ENCODE peak calls at places on chromosome 10, in six cellular contexts. L is GM12892, B is SK-N-SH, A is K562, N is H1, Z is GM12878. K is an unnamed sample.

GRCh38 chr10:15084502-15084922 is 4.1 kb downstream of the ACBD7 start:
- DNase-seq in L (no peak), B (no peak), A (no peak), N (no peak), Z (no peak), K (no peak)

GRCh38 chr10:8393531-8393930 is 339.0 kb downstream of the GATA3 start:
- DNase-seq in L (no peak), B (no peak), A (no peak), N (no peak), Z (no peak), K (no peak)

GRCh38 chr10:110746254-110746826 is 102.2 kb downstream of the RBM20 start:
- DNase-seq in L (no peak), B (peak), A (peak), N (peak), Z (no peak), K (no peak)

GRCh38 chr10:108465871-108466641 is 1301.5 kb upstream of the SORCS1 start:
- DNase-seq in L (peak), B (peak), A (no peak), N (peak), Z (no peak), K (no peak)

GRCh38 chr10:6958254-6958653 is 378.2 kb upstream of the PRKCQ start:
- DNase-seq in L (no peak), B (no peak), A (no peak), N (no peak), Z (no peak), K (no peak)

GRCh38 chr10:14192746-14193145 is 138.0 kb downstream of the FRMD4A start:
- DNase-seq in L (no peak), B (no peak), A (no peak), N (no peak), Z (no peak), K (no peak)

GRCh38 chr10:130300608-130301025 is 164.4 kb downstream of the GLRX3 start:
- DNase-seq in L (no peak), B (no peak), A (no peak), N (no peak), Z (no peak), K (no peak)

GRCh38 chr10:3415038-3415736 is 242.6 kb upstream of the PITRM1 start:
- DNase-seq in L (no peak), B (no peak), A (no peak), N (no peak), Z (no peak), K (no peak)

GRCh38 chr10:120456143-120456625 is 843 bp upstream of the PLPP4 start:
- DNase-seq in L (no peak), B (no peak), A (no peak), N (peak), Z (no peak), K (no peak)

DNA sequence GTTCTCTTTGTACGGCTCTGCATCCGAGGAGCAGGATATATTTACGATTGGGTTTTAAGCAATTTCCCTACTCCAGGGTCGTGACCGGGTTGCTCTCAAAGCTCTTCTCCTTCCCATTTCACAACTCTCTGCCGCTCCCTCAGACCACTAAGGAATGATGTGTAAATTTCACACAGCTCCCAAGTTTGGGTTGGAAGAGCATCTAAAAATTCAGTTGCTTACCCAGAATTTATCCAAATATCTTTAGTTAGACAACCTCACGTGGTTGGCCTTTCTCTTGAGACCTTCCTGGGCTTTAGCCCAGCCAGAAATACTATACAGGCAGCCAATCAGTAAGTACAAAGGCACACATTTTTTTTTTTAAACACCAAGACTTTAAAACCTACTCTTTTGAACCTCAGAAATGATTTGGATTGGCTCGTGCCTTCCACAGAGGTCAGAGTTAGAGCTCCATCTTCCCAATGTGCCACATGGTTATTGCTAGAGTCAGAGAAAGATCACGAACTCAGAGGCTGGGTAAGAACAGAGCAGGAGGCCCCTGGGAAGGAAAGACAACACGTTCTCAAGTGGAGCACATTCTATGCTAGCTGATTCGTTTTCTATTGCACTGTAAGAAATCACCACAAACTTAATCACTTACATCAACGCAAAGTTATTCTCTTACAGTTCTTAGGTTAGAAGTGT is 335.5 kb upstream of the MGMT start:
- DNase-seq in L (no peak), B (no peak), A (no peak), N (no peak), Z (no peak), K (no peak)
- TF ChIP-seq TAF1 in L (no peak), B (no peak), A (no peak), N (no peak), Z (no peak), K (no peak)

GRCh38 chr10:132023092-132023811 is 41.5 kb upstream of the BNIP3 start:
- DNase-seq in L (peak), B (peak), A (peak), N (peak), Z (no peak), K (peak)
- TF ChIP-seq POLR2AphosphoS5 in L (no peak), B (no peak), A (no peak), N (no peak), Z (no peak), K (no peak)

DNA sequence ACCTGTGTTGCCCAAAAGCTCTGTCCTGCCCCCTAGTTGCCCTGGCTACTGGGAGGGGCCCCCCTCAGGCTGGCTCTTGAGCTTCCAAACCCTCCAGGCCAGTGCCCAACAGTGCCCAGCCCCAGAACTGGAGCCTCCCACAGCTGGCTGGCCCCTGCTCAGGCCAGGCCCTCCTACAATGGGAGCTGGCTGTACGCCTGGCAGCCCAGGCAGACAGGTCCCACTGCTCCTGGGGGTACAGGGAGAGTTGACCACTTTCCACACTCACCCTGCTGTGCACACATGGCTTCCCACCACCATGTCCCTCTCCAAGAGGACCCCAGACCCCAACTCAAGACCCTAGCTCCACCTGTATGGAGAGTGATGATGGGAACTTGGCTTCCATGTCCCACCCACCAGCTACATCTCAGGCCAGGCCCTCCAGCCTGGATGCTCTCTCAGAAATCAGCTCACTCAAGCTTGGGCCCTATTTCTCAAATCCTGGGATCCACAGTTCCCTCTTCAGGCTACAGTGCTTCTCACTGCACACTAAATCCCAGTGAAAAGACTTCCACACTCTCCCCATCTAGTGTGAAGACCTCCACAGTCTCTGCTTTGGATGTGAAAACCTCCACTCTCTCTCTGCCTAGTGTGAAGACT is 92.6 kb downstream of the OAT start:
- DNase-seq in L (no peak), B (no peak), A (no peak), N (peak), Z (no peak), K (no peak)
- TF ChIP-seq TAF1 in L (no peak), B (no peak), A (no peak), N (no peak), Z (no peak), K (no peak)

GRCh38 chr10:123913688-123914268 is 22.2 kb upstream of the CPXM2 start:
- DNase-seq in L (no peak), B (no peak), A (no peak), N (no peak), Z (no peak), K (no peak)
- TF ChIP-seq POLR2AphosphoS5 in L (no peak), B (no peak), A (no peak), N (no peak), Z (no peak), K (no peak)

DNA sequence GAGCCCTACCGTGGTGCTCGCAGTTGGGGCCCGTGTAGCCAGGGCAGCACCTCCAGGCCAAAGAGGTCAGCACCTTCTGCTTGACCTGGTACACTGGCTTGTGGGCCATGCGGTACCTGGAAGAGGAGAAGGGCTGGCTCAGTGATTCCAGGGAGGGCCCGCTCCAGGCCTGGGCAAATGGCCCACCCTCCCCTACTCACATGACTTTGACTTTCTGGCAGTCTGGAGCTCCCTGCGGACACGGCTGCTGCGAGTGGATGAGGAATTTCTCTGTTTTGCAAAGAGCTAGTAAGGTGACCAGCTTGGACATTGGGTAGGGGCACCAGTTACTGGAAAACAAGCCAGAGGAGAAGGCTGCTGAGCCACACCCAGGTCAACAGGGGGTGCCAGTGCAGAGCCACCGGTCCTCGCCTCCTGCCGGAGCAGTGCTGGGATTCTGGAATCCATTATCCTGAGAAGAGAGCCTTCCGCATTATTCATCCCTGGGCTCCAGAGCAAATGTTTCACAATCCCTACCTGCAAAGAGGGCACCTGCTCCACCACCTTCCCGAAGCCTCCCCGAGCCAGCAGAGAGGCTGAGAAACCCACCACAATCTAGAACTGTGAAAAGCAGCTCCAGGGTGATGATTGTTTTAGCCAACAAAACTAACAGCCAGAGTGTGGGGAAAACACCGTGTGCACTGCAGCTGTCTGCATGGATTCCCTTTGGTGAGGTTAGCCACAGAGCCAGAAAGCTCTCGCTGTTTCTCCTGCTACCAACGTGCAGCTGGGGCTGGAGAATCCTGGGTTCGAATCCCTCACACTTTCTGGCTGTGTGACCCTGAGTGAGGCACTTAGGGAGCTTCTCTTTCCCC is 11.8 kb downstream of the MMRN2 start:
- DNase-seq in L (no peak), B (peak), A (peak), N (peak), Z (no peak), K (no peak)
- TF ChIP-seq TAF1 in L (no peak), B (no peak), A (no peak), N (no peak), Z (no peak), K (no peak)

GRCh38 chr10:71312840-71313789 is 5.9 kb upstream of the SLC29A3 start:
- DNase-seq in L (no peak), B (no peak), A (no peak), N (no peak), Z (no peak), K (no peak)
- TF ChIP-seq POLR2AphosphoS5 in L (no peak), B (no peak), A (no peak), N (no peak), Z (no peak), K (no peak)

K was measured in GM12891.